ENCODE peak calls at places on chromosomes 12 and 14, in four cellular contexts. One of them, this sample, is unnamed.

GRCh38 chr12:21940972-21941521 is at the start of gene ABCC9:
- DNase-seq in GM12878: no peak
- DNase-seq in K562: peak; percentile 11
- DNase-seq in WTC11: peak; percentile 55
- DNase-seq in this sample: no peak

GRCh38 chr14:21526672-21527319 is 650 bp upstream of the SALL2 start:
- DNase-seq in WTC11: peak; percentile 82
- DNase-seq in K562: peak; percentile 18
- DNase-seq in GM12878: no peak
- DNase-seq in this sample: no peak

GRCh38 chr12:131141483-131141882 is 187.8 kb downstream of the ADGRD1 start:
- DNase-seq in K562: no peak
- DNase-seq in GM12878: no peak
- DNase-seq in WTC11: no peak
- DNase-seq in this sample: no peak

GRCh38 chr12:72098622-72099021 is 160.0 kb downstream of the TPH2 start:
- DNase-seq in K562: no peak
- DNase-seq in WTC11: no peak
- DNase-seq in GM12878: no peak
- DNase-seq in this sample: no peak

GRCh38 chr12:28535216-28535615 is 345.0 kb downstream of the CCDC91 start:
- DNase-seq in GM12878: no peak
- DNase-seq in WTC11: no peak
- DNase-seq in K562: no peak
- DNase-seq in this sample: no peak

GRCh38 chr12:130816055-130816454 is 23.0 kb downstream of the STX2 start:
- DNase-seq in K562: no peak
- DNase-seq in GM12878: no peak
- DNase-seq in WTC11: peak; percentile 40
- DNase-seq in this sample: no peak

GRCh38 chr14:45252356-45253069 is 489 bp downstream of the MIS18BP1 start:
- DNase-seq in WTC11: no peak
- DNase-seq in GM12878: no peak
- DNase-seq in K562: no peak
- DNase-seq in this sample: no peak

GRCh38 chr14:33943081-33943480 is 7.8 kb downstream of the EGLN3 start:
- DNase-seq in WTC11: no peak
- DNase-seq in K562: no peak
- DNase-seq in GM12878: no peak
- DNase-seq in this sample: no peak

GRCh38 chr14:97723321-97723720 is 926.1 kb downstream of the VRK1 start:
- DNase-seq in K562: no peak
- DNase-seq in GM12878: no peak
- DNase-seq in WTC11: no peak
- DNase-seq in this sample: no peak

GRCh38 chr12:67943295-67943892 is 45.9 kb upstream of the IFNG-AS1 start:
- DNase-seq in WTC11: peak; percentile 42
- DNase-seq in K562: peak; percentile 27
- DNase-seq in GM12878: peak; percentile 23
- DNase-seq in this sample: peak; percentile 46

GRCh38 chr14:64910847-64911495 is 3.3 kb upstream of the CHURC1 start:
- DNase-seq in WTC11: no peak
- DNase-seq in GM12878: no peak
- DNase-seq in K562: no peak
- DNase-seq in this sample: peak; percentile 19

GRCh38 chr12:113259499-113259953 is 38.3 kb downstream of the TPCN1 start:
- DNase-seq in GM12878: no peak
- DNase-seq in WTC11: no peak
- DNase-seq in K562: no peak
- DNase-seq in this sample: peak; percentile 78

GRCh38 chr14:91381801-91382670 is 35.6 kb downstream of the CCDC88C start:
- DNase-seq in GM12878: no peak
- DNase-seq in WTC11: no peak
- DNase-seq in K562: peak; percentile 61
- DNase-seq in this sample: no peak

GRCh38 chr14:91385227-91385626 is 32.4 kb downstream of the CCDC88C start:
- DNase-seq in WTC11: no peak
- DNase-seq in GM12878: no peak
- DNase-seq in K562: no peak
- DNase-seq in this sample: no peak

GRCh38 chr14:91380610-91381371 is 36.8 kb downstream of the CCDC88C start:
- DNase-seq in K562: no peak
- DNase-seq in GM12878: no peak
- DNase-seq in WTC11: no peak
- DNase-seq in this sample: no peak

GRCh38 chr14:91382712-91383111 is 34.9 kb downstream of the CCDC88C start:
- DNase-seq in WTC11: no peak
- DNase-seq in GM12878: no peak
- DNase-seq in K562: no peak
- DNase-seq in this sample: no peak

DNA sequence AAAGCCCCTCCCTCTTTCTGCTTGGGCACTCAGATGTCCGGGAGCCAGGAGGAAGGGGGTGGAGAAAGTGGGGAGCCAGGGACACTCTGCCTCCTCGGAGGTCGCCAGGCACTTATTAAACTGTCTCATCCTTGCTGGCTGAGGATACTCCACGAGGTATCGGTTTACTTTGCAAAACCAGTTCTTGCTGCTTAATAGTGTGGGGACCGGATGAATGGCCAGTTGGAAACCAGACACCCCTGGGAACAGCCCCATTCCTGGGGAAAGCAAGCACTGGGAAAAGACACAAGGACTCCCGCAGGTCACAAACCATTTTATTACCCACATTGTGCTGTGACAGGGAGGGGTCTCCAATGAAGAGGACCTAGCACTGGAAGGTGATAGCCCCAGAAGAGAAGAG is 34.2 kb downstream of the CCDC88C start:
- DNase-seq in GM12878: no peak
- DNase-seq in K562: no peak
- DNase-seq in WTC11: peak; percentile 48
- DNase-seq in this sample: no peak
- TF ChIP-seq CBFB in GM12878: no peak
- TF ChIP-seq CBFB in K562: no peak
- TF ChIP-seq CBFB in WTC11: no peak
- TF ChIP-seq CBFB in this sample: no peak

GRCh38 chr12:112112423-112113132 is 4.0 kb upstream of the NAA25 start:
- DNase-seq in K562: no peak
- DNase-seq in GM12878: no peak
- DNase-seq in WTC11: no peak
- DNase-seq in this sample: no peak
- TF ChIP-seq CBFB in K562: no peak
- TF ChIP-seq CBFB in GM12878: no peak
- TF ChIP-seq CBFB in WTC11: no peak
- TF ChIP-seq CBFB in this sample: no peak

GRCh38 chr12:9071976-9072375 is 43.7 kb downstream of the A2M start:
- DNase-seq in K562: no peak
- DNase-seq in GM12878: no peak
- DNase-seq in WTC11: no peak
- DNase-seq in this sample: no peak
- TF ChIP-seq CBFB in K562: no peak
- TF ChIP-seq CBFB in GM12878: no peak
- TF ChIP-seq CBFB in WTC11: no peak
- TF ChIP-seq CBFB in this sample: no peak

GRCh38 chr14:76931629-76932402 is 96.7 kb downstream of the IRF2BPL start:
- DNase-seq in GM12878: no peak
- DNase-seq in K562: no peak
- DNase-seq in WTC11: no peak
- DNase-seq in this sample: no peak

GRCh38 chr14:76930549-76930948 is 98.0 kb downstream of the IRF2BPL start:
- DNase-seq in WTC11: no peak
- DNase-seq in K562: no peak
- DNase-seq in GM12878: no peak
- DNase-seq in this sample: no peak

GRCh38 chr14:76926521-76927251 is 100.5 kb downstream of the LRRC74A start:
- DNase-seq in GM12878: no peak
- DNase-seq in WTC11: no peak
- DNase-seq in K562: no peak
- DNase-seq in this sample: no peak

GRCh38 chr14:76929927-76930326 is 98.6 kb downstream of the IRF2BPL start:
- DNase-seq in K562: peak; percentile 24
- DNase-seq in GM12878: no peak
- DNase-seq in WTC11: no peak
- DNase-seq in this sample: no peak

DNA sequence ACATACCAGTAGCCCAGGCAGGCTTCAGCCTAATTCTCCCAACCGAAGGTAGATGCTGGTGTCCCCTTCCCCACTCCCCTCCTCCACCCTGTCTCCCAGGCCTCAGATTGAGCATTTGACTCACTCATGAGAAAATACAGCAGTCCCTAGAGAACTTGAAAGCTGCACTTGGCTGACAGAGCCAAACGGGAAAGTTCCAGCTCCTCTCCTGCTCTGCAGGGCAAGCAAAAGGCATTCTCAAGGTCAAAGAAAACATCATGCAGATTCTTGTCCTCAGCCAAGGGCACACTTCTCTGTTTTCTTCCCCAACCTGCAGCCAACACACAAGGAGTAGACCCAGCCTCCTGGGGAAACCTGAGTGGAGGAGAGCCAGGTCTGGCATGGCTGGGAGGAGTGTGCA is 100.2 kb downstream of the IRF2BPL start:
- DNase-seq in GM12878: no peak
- DNase-seq in WTC11: no peak
- DNase-seq in K562: no peak
- DNase-seq in this sample: no peak
- TF ChIP-seq CBFB in GM12878: no peak
- TF ChIP-seq CBFB in WTC11: no peak
- TF ChIP-seq CBFB in K562: no peak
- TF ChIP-seq CBFB in this sample: no peak

GRCh38 chr12:114636723-114637480 is 47.1 kb downstream of the TBX3 start:
- DNase-seq in GM12878: no peak
- DNase-seq in K562: peak; percentile 34
- DNase-seq in WTC11: peak; percentile 38
- DNase-seq in this sample: no peak
- TF ChIP-seq CBFB in GM12878: no peak
- TF ChIP-seq CBFB in K562: no peak
- TF ChIP-seq CBFB in WTC11: no peak
- TF ChIP-seq CBFB in this sample: no peak

GRCh38 chr12:64058541-64059321 is 163.4 kb downstream of the KICS2 start:
- DNase-seq in K562: no peak
- DNase-seq in WTC11: no peak
- DNase-seq in GM12878: no peak
- DNase-seq in this sample: no peak
- TF ChIP-seq CBFB in K562: no peak
- TF ChIP-seq CBFB in WTC11: no peak
- TF ChIP-seq CBFB in GM12878: no peak
- TF ChIP-seq CBFB in this sample: no peak

This sample was measured in HepG2.